ENCODE peak calls at places on chromosomes 4 and X, in eight cellular contexts. R is CD8-positive, alpha-beta memory T cell; O is Peyer's patch; P is hepatocyte; C is tibial nerve; W is GM12878; H is psoas muscle; Z is GM23338. Y is an unnamed sample. For H3K4me1, the result is how much of the 10 kb centered on the place peaks cover.

GRCh38 chrX:69264134-69264533 is 98.9 kb upstream of the PJA1 start:
- DNase-seq in R (no peak), O (no peak), P (no peak), C (no peak), W (no peak), H (no peak), Z (peak), Y (no peak)

GRCh38 chrX:120672389-120672788 is 42.5 kb upstream of the C1GALT1C1 start:
- DNase-seq in R (no peak), O (no peak), P (peak), C (peak), W (no peak), H (peak), Z (no peak), Y (peak)

GRCh38 chr4:10157478-10158354 is 41.1 kb upstream of the WDR1 start:
- DNase-seq in R (peak), O (no peak), P (peak), C (peak), W (peak), H (no peak), Z (peak), Y (no peak)

GRCh38 chr4:336893-337142 is 796 bp upstream of the ZNF141 start:
- DNase-seq in R (no peak), O (no peak), P (peak), C (no peak), W (no peak), H (peak), Z (peak), Y (no peak)

GRCh38 chr4:76339364-76339763 is 32.8 kb downstream of the STBD1 start:
- DNase-seq in R (no peak), O (no peak), P (no peak), C (no peak), W (no peak), H (no peak), Z (no peak), Y (no peak)

GRCh38 chr4:53557601-53558000 is 33.7 kb downstream of the LNX1 start:
- DNase-seq in R (no peak), O (no peak), P (no peak), C (no peak), W (no peak), H (no peak), Z (no peak), Y (no peak)

GRCh38 chr4:48665555-48666186 is 114.4 kb downstream of the FRYL start:
- DNase-seq in R (no peak), O (no peak), P (no peak), C (no peak), W (no peak), H (no peak), Z (no peak), Y (no peak)

GRCh38 chr4:152044341-152044740 is 283.5 kb upstream of the GATB start:
- DNase-seq in R (no peak), O (no peak), P (peak), C (no peak), W (no peak), H (no peak), Z (no peak), Y (no peak)

GRCh38 chrX:39907964-39908616 is 189.7 kb downstream of the BCOR start:
- DNase-seq in R (no peak), O (no peak), P (peak), C (peak), W (no peak), H (peak), Z (no peak), Y (peak)

GRCh38 chr4:4752025-4752424 is 107.4 kb upstream of the MSX1 start:
- DNase-seq in R (no peak), O (no peak), P (no peak), C (no peak), W (no peak), H (no peak), Z (no peak), Y (no peak)

GRCh38 chr4:177726111-177726510 is 283.9 kb upstream of the AGA start:
- DNase-seq in R (no peak), O (no peak), P (no peak), C (no peak), W (no peak), H (no peak), Z (no peak), Y (no peak)

GRCh38 chr4:156970501-156971167 is 965 bp downstream of the PDGFC start:
- DNase-seq in R (no peak), O (peak), P (peak), C (peak), W (no peak), H (peak), Z (peak), Y (no peak)

GRCh38 chrX:119654112-119654531 is 38.8 kb downstream of the SEPTIN6 start:
- DNase-seq in R (peak), O (no peak), P (peak), C (peak), W (no peak), H (peak), Z (peak), Y (no peak)

GRCh38 chr4:25528391-25528790 is 127.3 kb upstream of the SLC34A2 start:
- DNase-seq in R (no peak), O (no peak), P (no peak), C (no peak), W (no peak), H (no peak), Z (no peak), Y (no peak)

GRCh38 chrX:10350991-10351390 is 194.2 kb downstream of the CLCN4 start:
- DNase-seq in R (no peak), O (no peak), P (no peak), C (no peak), W (no peak), H (no peak), Z (no peak), Y (no peak)

GRCh38 chr4:84971319-84971932 is 4.9 kb upstream of the WDFY3 start:
- DNase-seq in R (no peak), O (no peak), P (peak), C (no peak), W (no peak), H (no peak), Z (peak), Y (no peak)

GRCh38 chr4:15238720-15239119 is 189.1 kb upstream of the C1QTNF7 start:
- DNase-seq in R (peak), O (no peak), P (peak), C (no peak), W (no peak), H (no peak), Z (peak), Y (no peak)

GRCh38 chrX:16429391-16429790 is 220.6 kb upstream of the S100G start:
- DNase-seq in R (no peak), O (no peak), P (no peak), C (no peak), W (no peak), H (no peak), Z (no peak), Y (no peak)

GRCh38 chrX:20056704-20057103 is 60.0 kb downstream of the MAP7D2 start:
- DNase-seq in R (no peak), O (no peak), P (peak), C (no peak), W (no peak), H (no peak), Z (no peak), Y (no peak)

GRCh38 chrX:86887341-86887740 is 630.3 kb upstream of the KLHL4 start:
- DNase-seq in R (no peak), O (no peak), P (no peak), C (no peak), W (no peak), H (no peak), Z (no peak), Y (no peak)

GRCh38 chr4:186839122-186840037 is 115.7 kb upstream of the FAT1 start:
- DNase-seq in R (no peak), O (no peak), P (no peak), C (peak), W (no peak), H (peak), Z (no peak), Y (no peak)
- H3K4me3 ChIP-seq in R (no peak), O (peak), P (no peak), C (peak), W (no peak), H (peak), Z (no peak), Y (peak)

GRCh38 chr4:80990851-80991250 is 39.7 kb upstream of the BMP3 start:
- DNase-seq in R (no peak), O (no peak), P (no peak), C (no peak), W (no peak), H (no peak), Z (peak), Y (no peak)
- H3K4me1 ChIP-seq in R (under half), O (under half), P (under half), C (under half), W (under half), H (under half), Z (under half), Y (under half)

GRCh38 chr4:8162625-8163024 is 4.0 kb upstream of the ABLIM2 start:
- DNase-seq in R (no peak), O (no peak), P (no peak), C (no peak), W (no peak), H (no peak), Z (no peak), Y (no peak)
- H3K4me3 ChIP-seq in R (no peak), O (no peak), P (no peak), C (no peak), W (no peak), H (no peak), Z (no peak), Y (no peak)

DNA sequence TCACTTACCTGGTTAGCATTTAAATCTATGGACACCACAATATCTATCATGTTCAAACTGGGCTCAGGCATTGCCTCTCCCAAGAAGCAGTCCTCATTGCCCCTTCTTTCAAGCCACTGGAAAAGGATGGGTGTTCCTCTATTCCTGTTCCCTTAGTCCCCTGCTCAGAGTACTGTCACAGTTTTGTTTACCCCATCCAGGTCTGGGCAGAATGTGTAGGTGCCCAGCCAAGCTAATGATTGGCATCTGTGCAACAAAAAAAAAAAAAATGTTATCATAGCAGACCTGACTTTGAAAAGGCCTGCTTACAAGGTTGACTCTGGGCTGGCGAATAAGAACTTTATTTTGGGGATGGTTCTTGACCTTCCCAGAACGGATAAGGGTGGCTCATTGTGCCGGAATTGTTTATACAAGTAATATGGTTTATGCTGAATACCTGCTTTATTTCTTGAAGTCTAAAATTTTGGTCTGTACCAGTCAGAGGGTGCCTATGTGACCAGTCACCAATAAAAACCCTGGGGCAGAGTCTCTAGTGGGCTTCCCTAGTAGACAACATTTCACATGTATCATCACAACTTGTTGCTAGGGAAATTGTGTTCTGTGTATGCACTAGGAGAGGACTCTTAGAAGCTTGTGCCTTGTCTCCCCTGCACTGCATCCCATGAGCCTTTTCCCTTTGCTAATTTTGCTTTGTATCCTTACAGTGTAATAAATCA is 47.9 kb downstream of the JADE3 start:
- DNase-seq in R (no peak), O (no peak), P (no peak), C (no peak), W (no peak), H (no peak), Z (no peak), Y (no peak)
- H3K4me1 ChIP-seq in R (under half), O (under half), P (under half), C (under half), W (under half), H (under half), Z (under half), Y (under half)

Y was measured in thoracic aorta.